ENCODE peak calls at places on chromosomes 1 and 21, in ten cellular contexts. One of them, this sample, is unnamed.

GRCh38 chr1:174142836-174143235 is 16.5 kb upstream of the RABGAP1L start:
- DNase-seq in IMR-90: no peak
- DNase-seq in GM06990: no peak
- DNase-seq in RWPE1: no peak
- DNase-seq in PC-9: no peak
- DNase-seq in fibroblast of lung: no peak
- DNase-seq in tibial artery: no peak
- DNase-seq in PC-3: no peak
- DNase-seq in HL-60: no peak
- DNase-seq in cardiac fibroblast: no peak
- DNase-seq in this sample: no peak

GRCh38 chr1:82337635-82338034 is 536.9 kb downstream of the ADGRL2 start:
- DNase-seq in tibial artery: no peak
- DNase-seq in GM06990: no peak
- DNase-seq in IMR-90: no peak
- DNase-seq in HL-60: no peak
- DNase-seq in PC-9: no peak
- DNase-seq in RWPE1: no peak
- DNase-seq in fibroblast of lung: no peak
- DNase-seq in PC-3: no peak
- DNase-seq in cardiac fibroblast: no peak
- DNase-seq in this sample: no peak

GRCh38 chr1:116375884-116376733 is 3.1 kb downstream of the ATP1A1 start:
- DNase-seq in RWPE1: peak
- DNase-seq in PC-9: peak
- DNase-seq in HL-60: no peak
- DNase-seq in cardiac fibroblast: peak
- DNase-seq in tibial artery: peak
- DNase-seq in fibroblast of lung: peak
- DNase-seq in IMR-90: peak
- DNase-seq in PC-3: peak
- DNase-seq in GM06990: no peak
- DNase-seq in this sample: peak

GRCh38 chr1:209607102-209607794 is 23.7 kb downstream of the CAMK1G start:
- DNase-seq in PC-3: peak
- DNase-seq in RWPE1: peak
- DNase-seq in GM06990: peak
- DNase-seq in HL-60: no peak
- DNase-seq in PC-9: peak
- DNase-seq in IMR-90: peak
- DNase-seq in tibial artery: no peak
- DNase-seq in fibroblast of lung: no peak
- DNase-seq in cardiac fibroblast: no peak
- DNase-seq in this sample: no peak

GRCh38 chr1:25096307-25097150 is 135.8 kb downstream of the SYF2 start:
- DNase-seq in HL-60: no peak
- DNase-seq in cardiac fibroblast: no peak
- DNase-seq in PC-3: no peak
- DNase-seq in fibroblast of lung: no peak
- DNase-seq in IMR-90: no peak
- DNase-seq in GM06990: no peak
- DNase-seq in RWPE1: no peak
- DNase-seq in tibial artery: no peak
- DNase-seq in PC-9: no peak
- DNase-seq in this sample: no peak

GRCh38 chr21:25691931-25692330 is 42.8 kb downstream of the ATP5PF start:
- DNase-seq in fibroblast of lung: peak
- DNase-seq in GM06990: no peak
- DNase-seq in PC-9: no peak
- DNase-seq in tibial artery: no peak
- DNase-seq in IMR-90: peak
- DNase-seq in PC-3: no peak
- DNase-seq in RWPE1: no peak
- DNase-seq in cardiac fibroblast: no peak
- DNase-seq in HL-60: no peak
- DNase-seq in this sample: no peak

GRCh38 chr1:230393722-230394121 is 32.4 kb downstream of the PGBD5 start:
- DNase-seq in PC-3: no peak
- DNase-seq in RWPE1: no peak
- DNase-seq in fibroblast of lung: no peak
- DNase-seq in cardiac fibroblast: no peak
- DNase-seq in IMR-90: no peak
- DNase-seq in HL-60: no peak
- DNase-seq in tibial artery: no peak
- DNase-seq in PC-9: no peak
- DNase-seq in GM06990: no peak
- DNase-seq in this sample: no peak

GRCh38 chr1:112904831-112905227 is 51.2 kb downstream of the SLC16A1 start:
- DNase-seq in RWPE1: peak
- DNase-seq in tibial artery: no peak
- DNase-seq in IMR-90: no peak
- DNase-seq in PC-3: peak
- DNase-seq in HL-60: no peak
- DNase-seq in PC-9: peak
- DNase-seq in fibroblast of lung: no peak
- DNase-seq in GM06990: no peak
- DNase-seq in cardiac fibroblast: no peak
- DNase-seq in this sample: peak

GRCh38 chr1:5720484-5720883 is 271.7 kb downstream of the NPHP4 start:
- DNase-seq in cardiac fibroblast: no peak
- DNase-seq in PC-3: no peak
- DNase-seq in GM06990: no peak
- DNase-seq in RWPE1: peak
- DNase-seq in tibial artery: no peak
- DNase-seq in IMR-90: no peak
- DNase-seq in fibroblast of lung: no peak
- DNase-seq in HL-60: no peak
- DNase-seq in PC-9: no peak
- DNase-seq in this sample: no peak

GRCh38 chr1:158112994-158113758 is 67.5 kb upstream of the CD1D start:
- DNase-seq in PC-9: no peak
- DNase-seq in HL-60: no peak
- DNase-seq in GM06990: peak
- DNase-seq in fibroblast of lung: peak
- DNase-seq in RWPE1: peak
- DNase-seq in cardiac fibroblast: peak
- DNase-seq in tibial artery: no peak
- DNase-seq in IMR-90: peak
- DNase-seq in PC-3: no peak
- DNase-seq in this sample: peak

GRCh38 chr1:155269381-155269780 is 3.9 kb downstream of the CLK2 start:
- DNase-seq in PC-9: no peak
- DNase-seq in cardiac fibroblast: no peak
- DNase-seq in IMR-90: no peak
- DNase-seq in GM06990: no peak
- DNase-seq in HL-60: no peak
- DNase-seq in PC-3: no peak
- DNase-seq in fibroblast of lung: no peak
- DNase-seq in tibial artery: no peak
- DNase-seq in RWPE1: no peak
- DNase-seq in this sample: no peak

GRCh38 chr1:195439661-195440060 is 1168.6 kb downstream of the KCNT2 start:
- DNase-seq in tibial artery: no peak
- DNase-seq in PC-9: no peak
- DNase-seq in fibroblast of lung: no peak
- DNase-seq in IMR-90: no peak
- DNase-seq in RWPE1: no peak
- DNase-seq in PC-3: no peak
- DNase-seq in GM06990: no peak
- DNase-seq in cardiac fibroblast: no peak
- DNase-seq in HL-60: no peak
- DNase-seq in this sample: no peak

GRCh38 chr21:26736449-26736848 is 108.8 kb downstream of the ADAMTS1 start:
- DNase-seq in PC-9: no peak
- DNase-seq in fibroblast of lung: no peak
- DNase-seq in RWPE1: no peak
- DNase-seq in cardiac fibroblast: no peak
- DNase-seq in GM06990: no peak
- DNase-seq in IMR-90: no peak
- DNase-seq in HL-60: no peak
- DNase-seq in tibial artery: no peak
- DNase-seq in PC-3: no peak
- DNase-seq in this sample: no peak

GRCh38 chr1:215001419-215002021 is 81.0 kb upstream of the KCNK2 start:
- DNase-seq in IMR-90: no peak
- DNase-seq in GM06990: peak
- DNase-seq in tibial artery: no peak
- DNase-seq in cardiac fibroblast: no peak
- DNase-seq in HL-60: no peak
- DNase-seq in fibroblast of lung: no peak
- DNase-seq in PC-3: no peak
- DNase-seq in RWPE1: peak
- DNase-seq in PC-9: no peak
- DNase-seq in this sample: no peak

GRCh38 chr1:229273507-229274232 is 2.8 kb downstream of the RAB4A start:
- DNase-seq in fibroblast of lung: no peak
- DNase-seq in HL-60: no peak
- DNase-seq in cardiac fibroblast: peak
- DNase-seq in GM06990: no peak
- DNase-seq in PC-3: peak
- DNase-seq in RWPE1: no peak
- DNase-seq in IMR-90: no peak
- DNase-seq in tibial artery: no peak
- DNase-seq in PC-9: peak
- DNase-seq in this sample: peak

DNA sequence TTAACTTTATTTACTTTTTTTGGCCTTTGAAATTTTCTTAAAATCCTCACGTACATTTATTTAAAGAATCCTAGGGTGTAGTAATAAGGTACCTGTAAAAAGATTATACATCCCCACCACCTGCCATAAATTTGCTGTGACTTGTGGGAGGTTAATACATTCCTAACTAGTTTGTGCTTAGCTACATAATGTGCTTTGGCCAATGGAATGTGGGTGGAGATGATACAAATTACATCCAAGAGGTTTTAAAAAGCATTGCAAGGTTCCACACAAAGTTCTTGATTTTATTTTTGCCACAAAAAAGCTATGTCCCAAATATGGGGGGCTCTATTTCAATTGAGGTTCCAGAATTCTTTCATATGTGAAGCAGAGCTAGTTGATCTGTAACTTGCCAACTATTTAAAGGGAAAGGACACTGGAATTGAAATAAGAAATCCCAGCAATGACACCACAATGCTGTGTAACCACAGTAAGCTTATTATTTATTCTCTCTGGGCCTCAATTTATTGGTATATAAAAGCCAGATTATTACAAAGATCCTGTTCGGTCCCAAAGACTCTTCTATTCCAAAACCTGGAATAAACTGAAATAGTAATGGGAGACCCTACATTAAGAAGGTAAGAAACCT is 15.7 kb downstream of the ASPM start:
- DNase-seq in tibial artery: no peak
- DNase-seq in RWPE1: peak
- DNase-seq in fibroblast of lung: peak
- DNase-seq in PC-9: no peak
- DNase-seq in GM06990: no peak
- DNase-seq in HL-60: no peak
- DNase-seq in cardiac fibroblast: peak
- DNase-seq in PC-3: peak
- DNase-seq in IMR-90: peak
- DNase-seq in this sample: no peak
- TF ChIP-seq CTCF in tibial artery: no peak
- TF ChIP-seq CTCF in RWPE1: no peak
- TF ChIP-seq CTCF in fibroblast of lung: no peak
- TF ChIP-seq CTCF in PC-9: no peak
- TF ChIP-seq CTCF in GM06990: no peak
- TF ChIP-seq CTCF in HL-60: no peak
- TF ChIP-seq CTCF in cardiac fibroblast: no peak
- TF ChIP-seq CTCF in PC-3: no peak
- TF ChIP-seq CTCF in IMR-90: no peak
- TF ChIP-seq CTCF in this sample: no peak

GRCh38 chr1:245888809-245889208 is 618.3 kb downstream of the SMYD3 start:
- DNase-seq in IMR-90: peak
- DNase-seq in GM06990: no peak
- DNase-seq in tibial artery: no peak
- DNase-seq in PC-3: peak
- DNase-seq in fibroblast of lung: peak
- DNase-seq in HL-60: peak
- DNase-seq in PC-9: no peak
- DNase-seq in RWPE1: no peak
- DNase-seq in cardiac fibroblast: peak
- DNase-seq in this sample: no peak
- TF ChIP-seq CTCF in IMR-90: peak
- TF ChIP-seq CTCF in GM06990: peak
- TF ChIP-seq CTCF in tibial artery: no peak
- TF ChIP-seq CTCF in PC-3: peak
- TF ChIP-seq CTCF in fibroblast of lung: peak
- TF ChIP-seq CTCF in HL-60: peak
- TF ChIP-seq CTCF in PC-9: peak
- TF ChIP-seq CTCF in RWPE1: no peak
- TF ChIP-seq CTCF in cardiac fibroblast: peak
- TF ChIP-seq CTCF in this sample: peak

GRCh38 chr1:16978139-16978538 is 2.3 kb downstream of the MFAP2 start:
- DNase-seq in PC-3: no peak
- DNase-seq in tibial artery: no peak
- DNase-seq in GM06990: no peak
- DNase-seq in PC-9: no peak
- DNase-seq in cardiac fibroblast: no peak
- DNase-seq in RWPE1: no peak
- DNase-seq in fibroblast of lung: no peak
- DNase-seq in HL-60: no peak
- DNase-seq in IMR-90: no peak
- DNase-seq in this sample: no peak
- TF ChIP-seq CTCF in PC-3: no peak
- TF ChIP-seq CTCF in tibial artery: no peak
- TF ChIP-seq CTCF in GM06990: no peak
- TF ChIP-seq CTCF in PC-9: no peak
- TF ChIP-seq CTCF in cardiac fibroblast: no peak
- TF ChIP-seq CTCF in RWPE1: no peak
- TF ChIP-seq CTCF in fibroblast of lung: no peak
- TF ChIP-seq CTCF in HL-60: no peak
- TF ChIP-seq CTCF in IMR-90: no peak
- TF ChIP-seq CTCF in this sample: no peak

DNA sequence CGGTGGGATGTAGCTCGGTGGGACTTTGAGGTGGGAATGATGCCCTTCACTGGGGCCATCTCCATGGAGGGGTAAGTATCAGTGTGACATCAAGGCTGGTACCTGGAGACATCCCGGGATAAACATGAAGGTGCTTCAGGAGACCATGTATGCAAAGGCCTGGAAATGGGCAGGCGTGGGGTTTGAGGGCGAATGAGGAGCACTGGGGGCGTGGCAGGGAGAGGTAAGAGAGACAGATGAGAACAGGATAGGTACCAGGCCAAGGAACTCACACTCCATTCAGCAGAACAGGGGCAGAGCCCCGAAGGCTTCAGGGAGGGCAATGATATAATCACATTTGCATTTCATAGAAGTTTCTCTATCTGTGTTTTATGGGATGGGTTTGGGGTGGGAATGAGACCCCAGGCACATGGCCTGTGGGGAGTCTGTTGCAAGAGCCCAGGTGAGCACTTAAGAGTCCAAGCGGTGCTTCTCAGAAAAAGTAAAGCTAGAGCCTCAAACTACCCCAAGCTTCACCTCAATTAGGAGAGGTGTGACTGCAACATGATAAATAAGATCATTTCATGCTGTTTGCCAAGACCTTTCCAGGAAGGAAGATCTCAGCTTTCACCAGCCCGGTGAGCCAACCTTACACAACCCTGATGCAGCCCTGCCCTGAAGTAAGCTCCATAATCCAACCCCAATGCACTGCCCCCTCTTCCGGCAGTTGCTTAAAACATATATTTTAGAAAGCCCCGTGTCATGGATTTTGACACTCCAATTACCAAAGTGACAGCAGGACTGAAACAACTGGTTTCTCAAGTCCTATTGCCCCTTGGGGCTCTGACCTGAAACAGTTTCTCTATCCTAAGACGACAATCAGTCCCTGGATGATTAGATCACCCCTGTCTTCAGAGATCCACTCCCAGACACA is 7.4 kb downstream of the S100A9 start:
- DNase-seq in fibroblast of lung: no peak
- DNase-seq in tibial artery: peak
- DNase-seq in cardiac fibroblast: no peak
- DNase-seq in IMR-90: no peak
- DNase-seq in PC-3: peak
- DNase-seq in GM06990: no peak
- DNase-seq in RWPE1: peak
- DNase-seq in PC-9: peak
- DNase-seq in HL-60: peak
- DNase-seq in this sample: no peak
- TF ChIP-seq CTCF in fibroblast of lung: no peak
- TF ChIP-seq CTCF in tibial artery: no peak
- TF ChIP-seq CTCF in cardiac fibroblast: no peak
- TF ChIP-seq CTCF in IMR-90: no peak
- TF ChIP-seq CTCF in PC-3: peak
- TF ChIP-seq CTCF in GM06990: no peak
- TF ChIP-seq CTCF in RWPE1: no peak
- TF ChIP-seq CTCF in PC-9: peak
- TF ChIP-seq CTCF in HL-60: no peak
- TF ChIP-seq CTCF in this sample: no peak